ENCODE peak calls at places on chromosomes 16 and 17, in nine cellular contexts. E is kidney; B is RWPE1; Z is A549; A is K562; S is CD4-positive, alpha-beta T cell; I is endodermal cell; M is BE2C; F is HFFc6. L is an unnamed sample.

GRCh38 chr17:65527857-65528591 is 33.4 kb downstream of the AXIN2 start:
- DNase-seq in A (no peak), M (no peak), I (peak), F (no peak), S (no peak), E (no peak), B (no peak), Z (no peak), L (no peak)

GRCh38 chr17:75921596-75921995 is 16.9 kb upstream of the MRPL38 start:
- DNase-seq in S (no peak), M (no peak), B (no peak), A (no peak), E (peak), Z (no peak), F (no peak), I (no peak), L (no peak)

GRCh38 chr17:37088459-37088858 is 139.7 kb downstream of the AATF start:
- DNase-seq in I (no peak), Z (no peak), M (no peak), S (no peak), F (no peak), E (no peak), B (peak), A (no peak), L (no peak)

GRCh38 chr17:78735832-78736525 is 46.1 kb downstream of the CYTH1 start:
- DNase-seq in E (no peak), Z (peak), I (no peak), F (no peak), B (peak), S (no peak), M (no peak), A (peak), L (no peak)

GRCh38 chr17:62656446-62656845 is 29.0 kb downstream of the MRC2 start:
- DNase-seq in B (no peak), E (no peak), I (no peak), Z (no peak), M (no peak), A (no peak), S (no peak), F (no peak), L (no peak)

GRCh38 chr16:24748242-24748641 is 18.8 kb downstream of the TNRC6A start:
- DNase-seq in Z (peak), F (peak), E (no peak), S (no peak), A (peak), M (no peak), B (peak), I (no peak), L (no peak)

GRCh38 chr17:79088266-79088996 is 13.8 kb downstream of the ENGASE start:
- DNase-seq in B (no peak), M (no peak), I (no peak), F (no peak), A (no peak), S (no peak), E (peak), Z (no peak), L (no peak)

GRCh38 chr16:55942821-55943220 is 67.6 kb upstream of the CES5A start:
- DNase-seq in A (no peak), Z (no peak), I (no peak), B (no peak), F (no peak), S (no peak), M (no peak), E (no peak), L (no peak)

GRCh38 chr17:75783069-75783783 is 1.4 kb upstream of the UNK start:
- DNase-seq in F (peak), I (no peak), A (peak), Z (peak), E (no peak), B (no peak), S (no peak), M (no peak), L (no peak)

GRCh38 chr16:25916091-25916490 is 224.3 kb downstream of the HS3ST4 start:
- DNase-seq in A (no peak), Z (no peak), I (no peak), S (no peak), B (no peak), E (no peak), F (no peak), M (no peak), L (no peak)

GRCh38 chr17:77254961-77255741 is 114.4 kb downstream of the SEC14L1 start:
- DNase-seq in A (no peak), B (peak), F (peak), M (no peak), I (peak), Z (peak), S (no peak), E (peak), L (no peak)

GRCh38 chr17:64156670-64157069 is 26.7 kb upstream of the ERN1 start:
- DNase-seq in M (no peak), S (no peak), B (no peak), A (no peak), I (peak), E (no peak), Z (no peak), F (no peak), L (no peak)

GRCh38 chr16:20271893-20272292 is 55.4 kb downstream of the GP2 start:
- DNase-seq in E (no peak), A (no peak), Z (no peak), S (no peak), B (no peak), I (peak), F (no peak), M (no peak), L (no peak)

GRCh38 chr17:49739662-49740271 is 24.2 kb downstream of the FAM117A start:
- DNase-seq in S (peak), A (peak), M (peak), F (no peak), Z (no peak), E (peak), I (no peak), B (no peak), L (no peak)

GRCh38 chr17:45791935-45792334 is 7.8 kb downstream of the CRHR1 start:
- DNase-seq in E (no peak), A (no peak), F (no peak), S (no peak), I (peak), M (no peak), B (peak), Z (peak), L (no peak)

GRCh38 chr16:85017151-85017550 is 5.8 kb upstream of the ZDHHC7 start:
- DNase-seq in B (no peak), I (no peak), M (no peak), F (no peak), Z (no peak), S (no peak), E (peak), A (no peak), L (no peak)

GRCh38 chr17:56597495-56597990 is 4.0 kb downstream of the NOG start:
- DNase-seq in S (no peak), F (no peak), E (no peak), A (no peak), Z (no peak), M (peak), B (no peak), I (peak), L (peak)

GRCh38 chr16:12573730-12574383 is 229.8 kb downstream of the CPPED1 start:
- DNase-seq in S (no peak), B (peak), E (no peak), M (peak), F (no peak), I (peak), Z (peak), A (peak), L (peak)

GRCh38 chr17:37742762-37743611 is 1.9 kb downstream of the HNF1B start:
- DNase-seq in I (peak), F (no peak), B (no peak), M (no peak), S (no peak), Z (peak), E (peak), A (no peak), L (no peak)

GRCh38 chr17:1315409-1315808 is 35.9 kb downstream of the TRARG1 start:
- DNase-seq in F (no peak), I (no peak), E (no peak), A (no peak), S (no peak), B (no peak), Z (no peak), M (no peak), L (no peak)

GRCh38 chr16:2963611-2964415 is at the start of gene KREMEN2:
- DNase-seq in M (peak), B (peak), E (no peak), A (peak), F (no peak), Z (peak), I (peak), S (no peak), L (peak)

GRCh38 chr17:76529224-76529642 is 8.3 kb downstream of the CYGB start:
- DNase-seq in A (peak), M (peak), S (no peak), E (peak), Z (no peak), B (peak), F (peak), I (no peak), L (no peak)

GRCh38 chr17:10162034-10162433 is 36.4 kb downstream of the GAS7 start:
- DNase-seq in I (peak), M (no peak), S (no peak), F (no peak), Z (no peak), E (no peak), A (no peak), B (no peak), L (no peak)

GRCh38 chr17:74601944-74602572 is 10.0 kb upstream of the CD300LD start:
- DNase-seq in F (no peak), B (peak), A (peak), S (no peak), E (no peak), Z (peak), I (peak), M (peak), L (peak)

GRCh38 chr17:77838748-77839147 is 119.8 kb upstream of the TNRC6C start:
- DNase-seq in B (no peak), S (no peak), Z (no peak), E (no peak), I (no peak), A (no peak), M (no peak), F (no peak), L (no peak)

GRCh38 chr17:7251330-7252175 is at the start of gene CTDNEP1:
- DNase-seq in A (peak), E (peak), S (peak), M (peak), B (peak), Z (peak), I (peak), F (peak), L (peak)

GRCh38 chr17:58239987-58240386 is 1.6 kb downstream of the LPO start:
- DNase-seq in E (no peak), A (no peak), B (no peak), Z (no peak), F (no peak), M (no peak), I (peak), S (no peak), L (no peak)

GRCh38 chr17:41863074-41863843 is 2.0 kb downstream of the KLHL11 start:
- DNase-seq in E (no peak), F (no peak), I (peak), Z (no peak), S (peak), M (no peak), A (no peak), B (no peak), L (no peak)

DNA sequence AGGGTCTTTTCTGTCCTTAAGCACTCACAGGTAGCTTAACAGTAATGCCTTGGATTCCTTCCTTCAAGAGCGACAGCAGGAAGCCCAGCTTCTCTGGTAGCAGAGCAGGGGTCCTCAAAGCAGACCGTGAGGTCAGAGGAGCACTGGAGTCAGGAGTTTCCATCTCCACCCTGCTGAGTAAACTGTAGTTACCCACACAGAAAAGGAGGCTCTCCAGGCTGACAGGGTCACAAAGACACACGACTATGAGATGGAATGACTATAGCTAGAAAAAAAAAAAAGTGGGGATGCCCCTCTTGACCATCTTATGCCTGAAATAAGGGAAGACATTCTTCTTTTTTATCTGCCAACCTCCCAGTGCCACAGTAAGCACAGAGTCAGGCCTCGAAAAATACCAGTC is 707.6 kb downstream of the MAF start:
- DNase-seq in F (no peak), S (no peak), B (no peak), M (no peak), E (no peak), Z (no peak), A (no peak), I (no peak), L (no peak)
- TF ChIP-seq CTCF in F (no peak), S (no peak), B (no peak), M (no peak), E (no peak), Z (no peak), A (no peak), I (no peak), L (no peak)

DNA sequence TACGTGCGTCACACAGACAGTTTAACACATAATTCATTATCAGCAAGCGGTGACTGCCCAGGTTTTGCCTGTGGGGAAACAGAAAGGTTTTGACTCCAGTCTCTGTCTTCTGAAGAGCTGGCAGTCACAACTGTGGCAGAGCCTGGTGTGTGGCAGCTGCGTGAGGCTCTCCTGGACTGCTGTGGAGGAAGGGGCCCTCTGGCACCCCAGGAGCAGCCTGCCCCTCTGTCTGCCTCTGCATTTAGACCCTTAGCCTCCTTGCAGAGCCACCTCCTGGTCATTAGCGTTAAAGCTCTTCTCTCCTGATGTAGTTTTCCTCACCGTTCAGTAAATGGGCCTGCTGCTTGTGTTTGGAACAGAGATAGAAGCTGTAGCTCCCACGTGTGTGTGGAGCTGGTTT is 10.9 kb downstream of the RAB40C start:
- DNase-seq in Z (no peak), S (no peak), F (no peak), M (no peak), I (peak), E (no peak), A (no peak), B (no peak), L (no peak)
- TF ChIP-seq CTCF in Z (peak), S (no peak), F (peak), M (peak), I (peak), E (peak), A (peak), B (peak), L (peak)

GRCh38 chr16:54143410-54143809 is 143.2 kb downstream of the IRX3 start:
- DNase-seq in I (no peak), E (no peak), F (no peak), A (no peak), M (no peak), S (no peak), Z (no peak), B (no peak), L (no peak)

GRCh38 chr16:54140788-54141136 is 145.8 kb downstream of the IRX3 start:
- DNase-seq in S (no peak), F (no peak), I (no peak), Z (no peak), M (no peak), B (no peak), E (no peak), A (no peak), L (no peak)

GRCh38 chr16:54142787-54143186 is 143.8 kb downstream of the IRX3 start:
- DNase-seq in A (no peak), F (no peak), Z (no peak), B (no peak), M (no peak), S (no peak), I (no peak), E (no peak), L (no peak)

GRCh38 chr16:54143934-54144333 is 142.7 kb downstream of the IRX3 start:
- DNase-seq in S (no peak), E (no peak), I (no peak), Z (no peak), B (no peak), M (no peak), F (no peak), A (no peak), L (no peak)

DNA sequence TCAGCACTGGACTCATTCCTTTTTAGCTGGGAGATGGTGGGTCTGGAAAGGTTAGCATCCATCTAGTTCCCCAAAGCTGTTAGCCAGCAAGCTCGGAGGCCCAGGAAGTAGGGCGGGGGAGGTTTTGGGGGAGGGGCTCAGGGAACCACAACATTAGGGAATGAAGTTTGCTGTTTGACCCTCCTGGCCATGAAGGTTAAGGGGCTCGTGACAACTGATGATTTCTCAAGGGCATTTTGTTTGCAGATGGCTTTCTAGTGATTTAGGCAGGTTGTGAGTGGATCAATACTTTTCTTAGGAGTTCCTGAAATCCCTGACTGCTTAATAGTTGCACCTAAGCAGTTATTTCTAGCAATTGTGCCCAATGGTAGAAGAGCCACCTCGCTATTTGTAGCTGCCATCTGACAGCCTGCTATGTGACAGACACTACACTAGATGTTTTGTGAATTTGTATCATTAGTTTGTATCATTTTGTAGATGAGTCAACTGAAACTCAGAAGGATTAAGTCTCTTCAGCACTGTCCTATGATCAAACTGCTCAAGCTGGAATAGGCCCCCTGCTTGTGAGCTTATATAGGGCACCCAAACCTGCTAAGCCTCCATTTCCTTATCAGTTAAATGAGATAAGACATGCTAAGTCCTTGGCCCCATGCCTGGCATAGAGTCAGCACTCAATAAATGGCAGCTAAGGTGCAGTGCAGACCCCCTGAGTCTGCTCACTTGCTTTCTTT is 146.4 kb downstream of the IRX3 start:
- DNase-seq in I (peak), A (no peak), B (peak), E (no peak), S (no peak), Z (peak), M (no peak), F (peak), L (no peak)
- TF ChIP-seq CTCF in I (peak), A (no peak), B (no peak), E (no peak), S (no peak), Z (no peak), M (peak), F (peak), L (peak)

GRCh38 chr16:9378876-9379275 is 287.4 kb downstream of the HAPSTR1 start:
- DNase-seq in I (no peak), A (no peak), F (no peak), S (no peak), M (no peak), Z (peak), E (no peak), B (no peak), L (no peak)
- TF ChIP-seq CTCF in I (no peak), A (no peak), F (no peak), S (no peak), M (no peak), Z (no peak), E (no peak), B (no peak), L (no peak)

GRCh38 chr17:51120357-51120738 is 320 bp downstream of the SPAG9 start:
- DNase-seq in I (no peak), M (no peak), B (peak), A (peak), Z (peak), S (peak), F (peak), E (no peak), L (peak)

GRCh38 chr17:51118330-51119195 is 2.1 kb downstream of the SPAG9 start:
- DNase-seq in Z (peak), B (no peak), A (peak), F (no peak), I (no peak), E (no peak), M (peak), S (no peak), L (no peak)

GRCh38 chr17:51120739-51121619 is at the start of gene SPAG9:
- DNase-seq in Z (peak), M (peak), F (peak), S (peak), A (peak), B (peak), E (peak), I (peak), L (peak)

GRCh38 chr17:51121620-51122472 is 1.2 kb upstream of the SPAG9 start:
- DNase-seq in I (peak), M (peak), E (peak), S (peak), A (peak), B (peak), F (peak), Z (peak), L (peak)

DNA sequence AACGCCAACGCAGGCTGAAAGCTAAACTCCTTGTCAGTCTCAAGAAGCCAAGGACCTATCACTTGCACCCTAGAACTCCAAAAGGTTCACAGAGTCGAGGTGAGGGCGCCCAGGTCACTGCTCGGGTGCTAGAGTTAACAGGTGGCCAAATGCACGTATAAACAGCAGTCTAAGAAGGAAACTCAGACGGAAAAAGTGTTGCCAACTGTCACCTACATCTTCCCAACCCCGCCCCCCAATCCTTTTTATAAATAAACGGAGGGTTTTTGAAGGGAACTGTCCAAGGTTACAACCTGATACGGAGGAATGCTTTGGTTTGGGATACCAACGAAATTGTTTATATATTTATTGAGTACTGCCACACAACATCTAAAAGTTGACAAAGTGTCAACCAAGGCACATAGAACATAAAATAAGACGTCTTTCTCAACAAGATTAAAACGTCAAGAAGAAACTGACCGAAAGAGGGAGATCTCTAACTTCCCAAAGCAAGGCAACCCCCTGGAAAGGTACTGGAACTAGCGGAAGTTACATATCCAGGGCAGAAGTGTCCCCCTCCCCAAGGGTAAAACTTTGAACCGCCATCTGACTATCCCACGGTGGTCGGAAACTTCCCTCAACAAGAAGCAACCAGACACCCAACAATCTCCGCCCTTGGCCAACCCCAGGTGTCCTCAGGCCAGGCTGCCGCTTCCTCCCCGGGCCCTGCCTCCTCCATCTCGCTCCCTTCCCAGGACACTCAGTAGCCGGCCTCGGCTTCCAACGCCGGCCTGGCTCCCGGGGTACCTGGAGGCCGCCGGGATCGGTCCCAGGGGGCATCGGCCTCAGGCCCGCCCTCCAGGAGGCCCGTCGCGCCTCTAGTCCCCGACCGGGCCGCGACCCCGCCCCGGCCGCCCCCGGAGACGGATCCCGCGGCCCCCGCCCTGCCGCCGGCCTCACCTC is 982 bp downstream of the SPAG9 start:
- DNase-seq in I (peak), A (peak), B (peak), S (peak), F (peak), Z (peak), M (peak), E (peak), L (peak)
- TF ChIP-seq CTCF in I (peak), A (peak), B (no peak), S (no peak), F (peak), Z (peak), M (peak), E (peak), L (no peak)